ENCODE peak calls at places on chromosomes 5 and 9, in four cellular contexts. S is iPS-NIHi11, Y is NCI-H748 treated with DMSO at 0.1 percent for 48 hours, L is non-pigmented ciliary epithelial cell. O is an unnamed sample.

GRCh38 chr5:96752341-96753016 is 55.3 kb downstream of the ERAP1 start:
- DNase-seq in S (peak), Y (peak), L (no peak), O (peak)

GRCh38 chr5:68215888-68216736 is 556 bp downstream of the PIK3R1 start:
- DNase-seq in S (peak), Y (peak), L (no peak), O (peak)

GRCh38 chr5:154117930-154118329 is 72.6 kb upstream of the GALNT10 start:
- DNase-seq in S (no peak), Y (no peak), L (no peak), O (no peak)

GRCh38 chr9:81871695-81872094 is 56.5 kb upstream of the SPATA31D4 start:
- DNase-seq in S (no peak), Y (no peak), L (peak), O (no peak)

GRCh38 chr5:178417391-178417811 is 172.8 kb downstream of the COL23A1 start:
- DNase-seq in S (no peak), Y (no peak), L (no peak), O (no peak)

GRCh38 chr5:173639-174600 is 17.4 kb upstream of the LRRC14B start:
- DNase-seq in S (no peak), Y (no peak), L (no peak), O (no peak)

GRCh38 chr9:108257387-108257786 is 598.4 kb downstream of the ACTL7B start:
- DNase-seq in S (no peak), Y (peak), L (no peak), O (no peak)

GRCh38 chr5:111656580-111656979 is 100.4 kb downstream of the NREP start:
- DNase-seq in S (no peak), Y (no peak), L (no peak), O (no peak)

GRCh38 chr9:131264231-131264630 is 12.1 kb downstream of the FAM78A start:
- DNase-seq in S (peak), Y (no peak), L (no peak), O (peak)

GRCh38 chr5:59517926-59518585 is 375.5 kb downstream of the PDE4D start:
- DNase-seq in S (no peak), Y (no peak), L (peak), O (no peak)

GRCh38 chr5:1662559-1663043 is 137.0 kb downstream of the MRPL36 start:
- DNase-seq in S (no peak), Y (no peak), L (no peak), O (no peak)

O was measured in K562.